ENCODE peak calls at places on chromosomes 12 and 14, in nine cellular contexts. One of them, this sample, is unnamed.

GRCh38 chr12:6045438-6045837 is 79.0 kb downstream of the VWF start:
- DNase-seq in GM12864: no peak
- DNase-seq in iris pigment epithelial cell: no peak
- DNase-seq in PC-9: no peak
- DNase-seq in aorta: peak; percentile 66
- DNase-seq in skeletal muscle cell: no peak
- DNase-seq in lung: no peak
- DNase-seq in T-helper 2 cell: no peak
- DNase-seq in fibroblast of mammary gland: no peak
- DNase-seq in this sample: no peak

GRCh38 chr12:81078469-81079196 is 754 bp downstream of the ACSS3 start:
- DNase-seq in iris pigment epithelial cell: peak; percentile 90
- DNase-seq in GM12864: no peak
- DNase-seq in aorta: no peak
- DNase-seq in lung: peak; percentile 31
- DNase-seq in skeletal muscle cell: peak; percentile 43
- DNase-seq in fibroblast of mammary gland: peak; percentile 80
- DNase-seq in T-helper 2 cell: no peak
- DNase-seq in PC-9: no peak
- DNase-seq in this sample: no peak

GRCh38 chr12:122094735-122095561 is 16.4 kb downstream of the MLXIP start:
- DNase-seq in GM12864: no peak
- DNase-seq in lung: no peak
- DNase-seq in PC-9: peak; percentile 48
- DNase-seq in iris pigment epithelial cell: no peak
- DNase-seq in skeletal muscle cell: no peak
- DNase-seq in fibroblast of mammary gland: peak; percentile 46
- DNase-seq in T-helper 2 cell: no peak
- DNase-seq in aorta: no peak
- DNase-seq in this sample: no peak

GRCh38 chr12:55757701-55758100 is 14.8 kb downstream of the GDF11 start:
- DNase-seq in T-helper 2 cell: no peak
- DNase-seq in skeletal muscle cell: no peak
- DNase-seq in PC-9: no peak
- DNase-seq in lung: no peak
- DNase-seq in GM12864: no peak
- DNase-seq in fibroblast of mammary gland: no peak
- DNase-seq in aorta: no peak
- DNase-seq in iris pigment epithelial cell: no peak
- DNase-seq in this sample: no peak

GRCh38 chr14:23513005-23513412 is 38.6 kb downstream of the ZFHX2 start:
- DNase-seq in lung: no peak
- DNase-seq in fibroblast of mammary gland: no peak
- DNase-seq in iris pigment epithelial cell: no peak
- DNase-seq in GM12864: no peak
- DNase-seq in PC-9: no peak
- DNase-seq in aorta: no peak
- DNase-seq in T-helper 2 cell: no peak
- DNase-seq in skeletal muscle cell: no peak
- DNase-seq in this sample: no peak

GRCh38 chr14:57066887-57067513 is 201.7 kb downstream of the EXOC5 start:
- DNase-seq in lung: no peak
- DNase-seq in fibroblast of mammary gland: peak; percentile 16
- DNase-seq in PC-9: no peak
- DNase-seq in skeletal muscle cell: no peak
- DNase-seq in T-helper 2 cell: no peak
- DNase-seq in GM12864: peak; percentile 5
- DNase-seq in aorta: no peak
- DNase-seq in iris pigment epithelial cell: peak; percentile 21
- DNase-seq in this sample: no peak

GRCh38 chr14:101444116-101444515 is 117.2 kb upstream of the DIO3 start:
- DNase-seq in fibroblast of mammary gland: peak; percentile 87
- DNase-seq in aorta: no peak
- DNase-seq in PC-9: peak; percentile 97
- DNase-seq in GM12864: no peak
- DNase-seq in T-helper 2 cell: no peak
- DNase-seq in lung: peak; percentile 16
- DNase-seq in skeletal muscle cell: peak; percentile 9
- DNase-seq in iris pigment epithelial cell: peak; percentile 25
- DNase-seq in this sample: no peak

GRCh38 chr12:94956936-94957464 is 46.5 kb downstream of the NDUFA12 start:
- DNase-seq in skeletal muscle cell: no peak
- DNase-seq in PC-9: no peak
- DNase-seq in GM12864: no peak
- DNase-seq in lung: no peak
- DNase-seq in T-helper 2 cell: no peak
- DNase-seq in aorta: no peak
- DNase-seq in fibroblast of mammary gland: peak; percentile 29
- DNase-seq in iris pigment epithelial cell: no peak
- DNase-seq in this sample: no peak

GRCh38 chr12:19161251-19161650 is 31.7 kb downstream of the PLEKHA5 start:
- DNase-seq in PC-9: no peak
- DNase-seq in fibroblast of mammary gland: no peak
- DNase-seq in aorta: no peak
- DNase-seq in T-helper 2 cell: no peak
- DNase-seq in skeletal muscle cell: no peak
- DNase-seq in GM12864: no peak
- DNase-seq in lung: no peak
- DNase-seq in iris pigment epithelial cell: no peak
- DNase-seq in this sample: no peak

GRCh38 chr12:62032838-62033237 is 227.4 kb upstream of the USP15 start:
- DNase-seq in GM12864: no peak
- DNase-seq in T-helper 2 cell: no peak
- DNase-seq in PC-9: no peak
- DNase-seq in aorta: no peak
- DNase-seq in iris pigment epithelial cell: no peak
- DNase-seq in lung: no peak
- DNase-seq in skeletal muscle cell: no peak
- DNase-seq in fibroblast of mammary gland: no peak
- DNase-seq in this sample: no peak

GRCh38 chr14:56657604-56658003 is 78.0 kb downstream of the TMEM260 start:
- DNase-seq in skeletal muscle cell: no peak
- DNase-seq in GM12864: no peak
- DNase-seq in T-helper 2 cell: no peak
- DNase-seq in PC-9: no peak
- DNase-seq in aorta: no peak
- DNase-seq in iris pigment epithelial cell: no peak
- DNase-seq in fibroblast of mammary gland: no peak
- DNase-seq in lung: no peak
- DNase-seq in this sample: no peak

GRCh38 chr12:120514002-120514401 is 15.0 kb downstream of the COQ5 start:
- DNase-seq in lung: no peak
- DNase-seq in iris pigment epithelial cell: no peak
- DNase-seq in GM12864: no peak
- DNase-seq in aorta: no peak
- DNase-seq in PC-9: no peak
- DNase-seq in fibroblast of mammary gland: no peak
- DNase-seq in T-helper 2 cell: no peak
- DNase-seq in skeletal muscle cell: no peak
- DNase-seq in this sample: no peak

GRCh38 chr14:64510825-64511679 is 6.5 kb downstream of the ZBTB1 start:
- DNase-seq in fibroblast of mammary gland: peak; percentile 76
- DNase-seq in PC-9: peak; percentile 64
- DNase-seq in lung: peak; percentile 65
- DNase-seq in skeletal muscle cell: no peak
- DNase-seq in aorta: no peak
- DNase-seq in iris pigment epithelial cell: peak; percentile 69
- DNase-seq in T-helper 2 cell: peak; percentile 21
- DNase-seq in GM12864: no peak
- DNase-seq in this sample: no peak

This sample was measured in SIG-M5.